ENCODE peak calls at places on chromosomes 13 and 19, in ten cellular contexts. G is CD4-positive, CD25-positive, alpha-beta regulatory T cell; S is OCI-LY7; L is kidney epithelial cell; H is left ventricle myocardium inferior; M is GM23248; T is keratinocyte; B is WERI-Rb-1; U is effector memory CD4-positive, alpha-beta T cell; D is CD8-positive, alpha-beta memory T cell. Y is an unnamed sample. For H3K36me3, the result is how much of the 10 kb centered on the place peaks cover.

GRCh38 chr13:59906413-59907027 is 257.2 kb downstream of the DIAPH3 start:
- DNase-seq in G (no peak), S (peak), L (peak), H (no peak), M (peak), T (no peak), B (no peak), U (no peak), D (no peak), Y (no peak)

GRCh38 chr19:4575978-4576933 is 16.8 kb upstream of the SEMA6B start:
- DNase-seq in G (peak), S (peak), L (no peak), H (peak), M (peak), T (no peak), B (peak), U (peak), D (peak), Y (no peak)

GRCh38 chr13:89520468-89520867 is 1827.0 kb upstream of the MIR17HG start:
- DNase-seq in G (no peak), S (no peak), L (no peak), H (no peak), M (no peak), T (no peak), B (no peak), U (no peak), D (no peak), Y (no peak)

GRCh38 chr13:70473912-70474311 is 365.7 kb upstream of the KLHL1 start:
- DNase-seq in G (no peak), S (no peak), L (no peak), H (no peak), M (no peak), T (no peak), B (no peak), U (no peak), D (no peak), Y (no peak)

GRCh38 chr19:42290523-42291436 is 11.2 kb upstream of the PRR19 start:
- DNase-seq in G (peak), S (peak), L (no peak), H (no peak), M (peak), T (no peak), B (peak), U (peak), D (peak), Y (no peak)

GRCh38 chr13:21542563-21542962 is 61.4 kb downstream of the MICU2 start:
- DNase-seq in G (no peak), S (no peak), L (no peak), H (no peak), M (no peak), T (no peak), B (no peak), U (no peak), D (no peak), Y (no peak)

GRCh38 chr19:16582486-16583261 is 10.5 kb upstream of the SLC35E1 start:
- DNase-seq in G (no peak), S (no peak), L (no peak), H (no peak), M (no peak), T (no peak), B (no peak), U (no peak), D (no peak), Y (no peak)

GRCh38 chr13:113598081-113598410 is 13.5 kb downstream of the TFDP1 start:
- DNase-seq in G (no peak), S (no peak), L (no peak), H (no peak), M (no peak), T (no peak), B (peak), U (no peak), D (no peak), Y (no peak)

GRCh38 chr19:31963741-31964140 is 381.7 kb upstream of the ZNF507 start:
- DNase-seq in G (no peak), S (no peak), L (no peak), H (peak), M (no peak), T (no peak), B (no peak), U (no peak), D (no peak), Y (no peak)

GRCh38 chr13:95783747-95784146 is 106.8 kb downstream of the DNAJC3 start:
- DNase-seq in G (no peak), S (no peak), L (no peak), H (no peak), M (no peak), T (no peak), B (no peak), U (no peak), D (no peak), Y (no peak)

GRCh38 chr13:31797154-31797775 is 57.9 kb downstream of the RXFP2 start:
- DNase-seq in G (no peak), S (no peak), L (peak), H (no peak), M (peak), T (no peak), B (no peak), U (no peak), D (no peak), Y (no peak)

GRCh38 chr19:10113592-10113963 is 2.1 kb downstream of the P2RY11 start:
- DNase-seq in G (no peak), S (no peak), L (no peak), H (no peak), M (peak), T (no peak), B (no peak), U (no peak), D (no peak), Y (no peak)

GRCh38 chr13:30159446-30159839 is 147.9 kb downstream of the KATNAL1 start:
- DNase-seq in G (no peak), S (no peak), L (peak), H (no peak), M (peak), T (no peak), B (no peak), U (no peak), D (no peak), Y (no peak)

GRCh38 chr19:19423322-19423721 is 17.8 kb downstream of the GATAD2A start:
- DNase-seq in G (no peak), S (no peak), L (no peak), H (no peak), M (no peak), T (no peak), B (no peak), U (no peak), D (no peak), Y (no peak)

GRCh38 chr19:54461201-54462071 is 2.1 kb downstream of the LENG9 start:
- DNase-seq in G (no peak), S (no peak), L (no peak), H (no peak), M (no peak), T (no peak), B (no peak), U (no peak), D (no peak), Y (no peak)
- H3K36me3 ChIP-seq in G (under half), S (half or more), L (under half), H (half or more), M (under half), T (under half), B (half or more), U (under half), D (under half), Y (half or more)

GRCh38 chr19:3544742-3545668 is 6.0 kb downstream of the TEKTIP1 start:
- DNase-seq in G (peak), S (peak), L (no peak), H (peak), M (peak), T (peak), B (peak), U (peak), D (peak), Y (no peak)

GRCh38 chr19:3545669-3546034 is 6.7 kb downstream of the TEKTIP1 start:
- DNase-seq in G (no peak), S (no peak), L (no peak), H (no peak), M (no peak), T (no peak), B (no peak), U (no peak), D (no peak), Y (no peak)

GRCh38 chr19:3547301-3547731 is 8.3 kb downstream of the TEKTIP1 start:
- DNase-seq in G (no peak), S (peak), L (no peak), H (no peak), M (peak), T (no peak), B (no peak), U (no peak), D (no peak), Y (no peak)

GRCh38 chr19:3547767-3548282 is 8.9 kb downstream of the TEKTIP1 start:
- DNase-seq in G (no peak), S (no peak), L (no peak), H (no peak), M (no peak), T (no peak), B (no peak), U (no peak), D (no peak), Y (no peak)

GRCh38 chr19:3546119-3546518 is 7.1 kb downstream of the TEKTIP1 start:
- DNase-seq in G (no peak), S (no peak), L (no peak), H (no peak), M (no peak), T (no peak), B (no peak), U (no peak), D (no peak), Y (no peak)
- H3K36me3 ChIP-seq in G (under half), S (under half), L (under half), H (under half), M (under half), T (under half), B (under half), U (under half), D (under half), Y (under half)

GRCh38 chr13:50419466-50419865 is 404.2 kb downstream of the KCNRG start:
- DNase-seq in G (no peak), S (no peak), L (no peak), H (no peak), M (no peak), T (no peak), B (no peak), U (no peak), D (no peak), Y (no peak)
- H3K36me3 ChIP-seq in G (under half), S (under half), L (under half), H (under half), M (under half), T (under half), B (under half), U (under half), D (under half), Y (under half)

GRCh38 chr19:46339491-46339890 is 7.4 kb upstream of the PPP5C start:
- DNase-seq in G (no peak), S (no peak), L (no peak), H (no peak), M (no peak), T (no peak), B (no peak), U (no peak), D (no peak), Y (no peak)
- H3K36me3 ChIP-seq in G (under half), S (under half), L (under half), H (half or more), M (under half), T (under half), B (under half), U (under half), D (under half), Y (half or more)

GRCh38 chr19:648305-648704 is 8.6 kb downstream of the FGF22 start:
- DNase-seq in G (no peak), S (no peak), L (no peak), H (no peak), M (no peak), T (no peak), B (no peak), U (no peak), D (no peak), Y (no peak)

GRCh38 chr19:646798-647565 is 7.3 kb downstream of the FGF22 start:
- DNase-seq in G (no peak), S (no peak), L (no peak), H (no peak), M (no peak), T (no peak), B (no peak), U (no peak), D (no peak), Y (no peak)

GRCh38 chr19:648904-649733 is 9.4 kb downstream of the FGF22 start:
- DNase-seq in G (no peak), S (no peak), L (no peak), H (no peak), M (no peak), T (no peak), B (no peak), U (no peak), D (no peak), Y (no peak)

GRCh38 chr19:645912-646797 is 6.5 kb downstream of the FGF22 start:
- DNase-seq in G (no peak), S (no peak), L (no peak), H (no peak), M (no peak), T (no peak), B (no peak), U (no peak), D (no peak), Y (no peak)

DNA sequence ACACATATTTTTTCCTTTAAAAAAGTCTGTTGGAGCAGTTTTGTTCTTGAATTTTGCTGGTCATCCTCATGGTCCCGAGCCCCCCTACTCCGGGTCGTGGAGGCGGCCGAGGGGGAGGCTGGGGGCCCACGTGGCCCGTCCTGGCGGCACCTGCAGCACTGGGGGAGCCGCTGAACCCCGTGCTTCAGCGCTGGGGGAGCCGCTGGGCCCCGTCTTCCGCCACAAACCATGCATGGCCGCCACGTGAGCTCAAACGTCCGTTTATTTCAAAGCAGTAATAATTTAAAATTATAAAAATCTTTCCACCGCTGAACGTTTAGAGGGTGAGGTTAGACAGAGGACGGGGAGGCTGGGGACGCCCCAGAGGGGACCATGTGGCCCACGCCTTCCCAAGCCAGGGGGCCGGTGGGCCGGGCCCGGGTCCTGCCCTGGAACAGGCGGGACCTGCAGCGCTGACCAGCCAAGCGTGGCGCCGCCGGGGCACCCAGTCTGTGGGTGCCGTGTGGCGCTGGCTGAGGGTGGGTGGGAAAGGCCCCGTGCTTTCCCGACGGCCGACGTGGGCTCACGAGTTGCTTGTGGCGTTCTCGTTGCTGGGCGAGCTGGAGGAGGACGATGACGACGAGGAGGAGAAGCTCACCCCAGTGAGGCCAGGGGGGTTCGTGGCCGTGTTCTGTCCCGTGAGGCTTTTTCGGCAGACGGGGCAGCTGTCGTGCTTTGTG is 8.0 kb downstream of the FGF22 start:
- DNase-seq in G (no peak), S (peak), L (no peak), H (no peak), M (no peak), T (no peak), B (no peak), U (no peak), D (no peak), Y (no peak)
- H3K36me3 ChIP-seq in G (under half), S (half or more), L (under half), H (half or more), M (under half), T (under half), B (half or more), U (half or more), D (under half), Y (half or more)

GRCh38 chr19:7932930-7933300 is 7.0 kb upstream of the CTXN1 start:
- DNase-seq in G (no peak), S (no peak), L (no peak), H (no peak), M (no peak), T (no peak), B (no peak), U (no peak), D (no peak), Y (no peak)
- H3K36me3 ChIP-seq in G (under half), S (half or more), L (under half), H (half or more), M (under half), T (under half), B (half or more), U (half or more), D (under half), Y (half or more)

DNA sequence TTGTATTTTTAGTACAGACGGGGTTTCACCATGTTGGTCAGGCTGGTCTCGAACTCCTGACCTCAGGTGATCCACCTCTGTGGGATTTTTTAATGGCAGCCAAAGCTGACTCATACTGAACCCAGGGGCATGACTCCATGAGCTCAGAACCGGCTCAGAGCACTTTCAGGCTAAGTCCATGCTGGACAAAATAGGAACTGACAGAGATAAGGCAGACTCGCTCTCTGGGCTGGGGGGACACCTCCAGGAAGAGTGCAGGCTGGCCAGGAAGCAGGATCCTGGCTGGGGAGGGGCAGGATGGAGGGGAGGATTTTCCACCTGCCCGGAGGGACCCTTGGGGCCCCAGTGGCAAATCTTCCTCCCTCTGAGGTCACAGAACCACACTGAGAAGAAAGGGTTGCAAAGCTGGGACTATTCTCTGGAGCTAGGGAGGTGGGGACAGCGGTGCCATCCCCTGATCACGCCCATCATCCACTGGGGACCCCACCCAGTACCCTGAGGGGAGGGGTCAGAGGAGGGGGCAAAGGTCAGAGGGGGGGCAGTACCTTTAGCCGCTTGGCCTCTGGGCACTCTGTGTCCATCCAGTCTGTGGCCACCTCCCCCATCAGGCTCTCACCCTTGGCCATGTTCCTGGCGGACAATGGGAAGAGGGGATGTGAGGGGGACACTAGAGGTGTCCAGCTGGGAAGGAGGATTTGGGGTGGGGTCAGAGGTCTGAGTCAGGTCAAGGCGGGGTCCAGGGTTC is 31.1 kb downstream of the NOTCH3 start:
- DNase-seq in G (no peak), S (no peak), L (no peak), H (no peak), M (no peak), T (no peak), B (no peak), U (no peak), D (no peak), Y (no peak)
- H3K36me3 ChIP-seq in G (under half), S (under half), L (under half), H (under half), M (under half), T (under half), B (under half), U (under half), D (under half), Y (half or more)

GRCh38 chr19:57068921-57069697 is 50.7 kb upstream of the USP29 start:
- DNase-seq in G (no peak), S (no peak), L (no peak), H (no peak), M (no peak), T (no peak), B (peak), U (no peak), D (no peak), Y (no peak)

GRCh38 chr19:57071414-57071813 is 48.4 kb upstream of the USP29 start:
- DNase-seq in G (no peak), S (no peak), L (no peak), H (no peak), M (no peak), T (no peak), B (no peak), U (no peak), D (no peak), Y (no peak)

GRCh38 chr19:57063070-57063469 is 56.7 kb upstream of the USP29 start:
- DNase-seq in G (no peak), S (no peak), L (no peak), H (no peak), M (no peak), T (no peak), B (no peak), U (no peak), D (no peak), Y (no peak)

GRCh38 chr19:57068326-57068725 is 51.5 kb upstream of the USP29 start:
- DNase-seq in G (no peak), S (no peak), L (no peak), H (no peak), M (no peak), T (no peak), B (no peak), U (no peak), D (no peak), Y (no peak)

DNA sequence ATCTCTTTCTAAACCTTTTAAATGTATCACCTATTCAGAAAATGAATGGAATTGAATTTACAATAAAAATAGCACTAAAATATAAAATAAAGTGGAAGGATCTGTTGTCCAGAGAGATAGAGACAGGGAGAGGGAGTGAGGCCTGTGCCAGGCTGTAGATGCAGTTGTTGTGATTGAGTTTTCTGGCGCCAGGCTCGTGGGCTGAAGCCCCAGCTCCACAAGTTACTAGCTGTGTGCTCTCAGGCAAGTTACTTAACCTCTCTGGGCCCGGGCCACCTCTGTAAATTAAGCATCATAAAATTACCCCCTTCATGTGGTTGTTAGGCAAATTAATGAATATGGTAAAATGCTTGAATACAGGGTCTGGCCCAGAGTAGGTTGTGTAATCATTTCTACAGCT is 52.3 kb upstream of the USP29 start:
- DNase-seq in G (no peak), S (no peak), L (no peak), H (no peak), M (no peak), T (no peak), B (no peak), U (no peak), D (no peak), Y (no peak)
- H3K36me3 ChIP-seq in G (under half), S (under half), L (under half), H (under half), M (under half), T (under half), B (under half), U (under half), D (under half), Y (under half)

DNA sequence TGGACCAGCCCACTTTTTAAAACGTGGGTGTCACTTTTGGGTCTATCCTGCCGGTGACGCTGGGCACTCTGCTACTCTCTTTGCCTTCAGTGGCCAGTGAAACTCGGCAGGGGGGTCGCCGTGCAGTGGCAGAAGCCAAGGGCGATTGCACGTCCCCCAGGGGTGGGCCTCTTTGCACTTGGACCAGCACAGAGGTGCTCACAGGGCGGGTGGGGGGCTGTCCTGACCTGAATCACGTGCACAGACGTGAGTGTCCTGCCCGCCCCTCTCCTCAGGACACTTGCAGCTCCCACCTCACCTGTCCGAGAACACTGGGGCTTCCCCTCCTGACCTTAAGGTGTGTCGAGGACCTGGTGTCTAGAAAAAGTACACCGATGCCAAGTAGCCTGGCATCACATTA is 16.1 kb downstream of the COL4A1 start:
- DNase-seq in G (no peak), S (no peak), L (no peak), H (no peak), M (no peak), T (no peak), B (no peak), U (no peak), D (no peak), Y (no peak)
- H3K36me3 ChIP-seq in G (under half), S (under half), L (under half), H (under half), M (under half), T (under half), B (under half), U (under half), D (under half), Y (under half)

GRCh38 chr19:5627395-5627904 is 4.6 kb downstream of the SAFB start:
- DNase-seq in G (no peak), S (peak), L (peak), H (peak), M (peak), T (no peak), B (peak), U (no peak), D (no peak), Y (no peak)
- H3K36me3 ChIP-seq in G (half or more), S (half or more), L (under half), H (under half), M (under half), T (under half), B (half or more), U (under half), D (under half), Y (under half)

Y was measured in thoracic aorta.